ENCODE peak calls at places on chromosomes 5 and 9, in eight cellular contexts. W, M, U, Z, E, G, P and Y are unnamed samples.

GRCh38 chr5:178308541-178309092 is 76.0 kb upstream of the PHYKPL start:
- DNase-seq in M (no peak), U (no peak), W (no peak), Z (no peak), E (no peak), G (peak; percentile 38), P (no peak), Y (no peak)

GRCh38 chr9:93960221-93960970 is 5.2 kb upstream of the BARX1 start:
- DNase-seq in P (no peak), Z (no peak), E (no peak), W (peak; percentile 56), U (no peak), M (no peak), G (peak; percentile 76), Y (no peak)

GRCh38 chr9:137281345-137282116 is 4.0 kb downstream of the TOR4A start:
- DNase-seq in G (no peak), U (no peak), Z (no peak), E (no peak), M (no peak), W (no peak), P (no peak), Y (no peak)

GRCh38 chr9:109109962-109110325 is 9.8 kb downstream of the TMEM245 start:
- DNase-seq in U (no peak), P (no peak), W (no peak), G (no peak), Z (no peak), E (no peak), M (no peak), Y (no peak)

GRCh38 chr5:140261403-140262171 is 41.3 kb downstream of the PFDN1 start:
- DNase-seq in P (no peak), M (peak; percentile 23), E (peak; percentile 80), U (peak; percentile 14), W (peak; percentile 88), Z (peak; percentile 88), G (no peak), Y (no peak)

GRCh38 chr5:74296685-74297084 is 343.8 kb downstream of the ENC1 start:
- DNase-seq in E (peak; percentile 45), G (no peak), Z (no peak), U (no peak), M (no peak), P (no peak), W (no peak), Y (no peak)

GRCh38 chr5:68344447-68345111 is 129.0 kb downstream of the PIK3R1 start:
- DNase-seq in U (peak; percentile 1), P (no peak), G (no peak), M (no peak), Z (peak; percentile 17), W (no peak), E (peak; percentile 93), Y (no peak)

GRCh38 chr9:95091574-95091970 is 225.9 kb downstream of the FANCC start:
- DNase-seq in G (peak; percentile 75), P (no peak), U (no peak), W (no peak), Z (peak; percentile 30), M (no peak), E (peak; percentile 58), Y (peak; percentile 3)

GRCh38 chr9:682633-683508 is 158.6 kb upstream of the DMRT1 start:
- DNase-seq in E (peak; percentile 67), P (no peak), G (no peak), M (no peak), U (no peak), W (peak; percentile 81), Z (peak; percentile 9), Y (no peak)

GRCh38 chr9:117783828-117784227 is 79.6 kb downstream of the TLR4 start:
- DNase-seq in W (peak; percentile 26), M (no peak), G (no peak), P (no peak), Z (no peak), U (no peak), E (no peak), Y (no peak)

GRCh38 chr5:97545856-97546570 is 363.0 kb upstream of the RIOK2 start:
- DNase-seq in M (no peak), P (no peak), W (no peak), U (no peak), E (no peak), Z (no peak), G (no peak), Y (no peak)

GRCh38 chr5:79727722-79728355 is 38.2 kb downstream of the CMYA5 start:
- DNase-seq in U (no peak), G (no peak), Z (no peak), P (no peak), M (no peak), E (peak; percentile 65), W (no peak), Y (no peak)

GRCh38 chr9:35689601-35690446 is at the start of gene TPM2:
- DNase-seq in G (peak; percentile 96), P (no peak), W (peak; percentile 37), U (no peak), M (no peak), Z (peak; percentile 51), E (peak; percentile 55), Y (peak; percentile 81)

GRCh38 chr5:115979628-115980041 is 17.4 kb downstream of the LVRN start:
- DNase-seq in Z (no peak), G (no peak), E (no peak), U (no peak), W (no peak), M (no peak), P (no peak), Y (no peak)

GRCh38 chr5:97536683-97537082 is 353.6 kb upstream of the RIOK2 start:
- DNase-seq in U (no peak), W (no peak), G (no peak), Z (no peak), E (no peak), P (no peak), M (no peak), Y (no peak)